ENCODE peak calls at places on chromosomes 4 and X, in four cellular contexts. One of them, this sample, is unnamed.

GRCh38 chr4:54433686-54434085 is 204.6 kb downstream of the PDGFRA start:
- DNase-seq in HCT116: peak
- DNase-seq in NB4: peak
- DNase-seq in lower leg skin: no peak
- DNase-seq in this sample: peak

GRCh38 chrX:104253567-104254441 is 929 bp downstream of the ESX1 start:
- DNase-seq in NB4: no peak
- DNase-seq in lower leg skin: no peak
- DNase-seq in HCT116: no peak
- DNase-seq in this sample: peak

GRCh38 chr4:2783790-2784189 is 9.1 kb upstream of the SH3BP2 start:
- DNase-seq in HCT116: no peak
- DNase-seq in lower leg skin: no peak
- DNase-seq in NB4: no peak
- DNase-seq in this sample: no peak

GRCh38 chrX:24153796-24154189 is 4.3 kb downstream of the ZFX start:
- DNase-seq in NB4: no peak
- DNase-seq in lower leg skin: no peak
- DNase-seq in HCT116: no peak
- DNase-seq in this sample: peak

GRCh38 chrX:86914569-86914968 is 603.0 kb upstream of the KLHL4 start:
- DNase-seq in lower leg skin: no peak
- DNase-seq in HCT116: no peak
- DNase-seq in NB4: no peak
- DNase-seq in this sample: no peak

GRCh38 chr4:65028592-65028991 is 619.3 kb upstream of the TECRL start:
- DNase-seq in HCT116: no peak
- DNase-seq in lower leg skin: no peak
- DNase-seq in NB4: no peak
- DNase-seq in this sample: no peak

GRCh38 chr4:189046642-189047041 is 894.0 kb upstream of the FRG1 start:
- DNase-seq in HCT116: no peak
- DNase-seq in lower leg skin: no peak
- DNase-seq in NB4: no peak
- DNase-seq in this sample: no peak

GRCh38 chr4:2865381-2865780 is 21.7 kb downstream of the ADD1 start:
- DNase-seq in NB4: no peak
- DNase-seq in lower leg skin: no peak
- DNase-seq in HCT116: no peak
- DNase-seq in this sample: no peak

GRCh38 chr4:3767569-3768288 is 1.5 kb downstream of the ADRA2C start:
- DNase-seq in NB4: no peak
- DNase-seq in lower leg skin: no peak
- DNase-seq in HCT116: no peak
- DNase-seq in this sample: peak

GRCh38 chrX:72080150-72080549 is 51.6 kb downstream of the RTL5 start:
- DNase-seq in lower leg skin: no peak
- DNase-seq in HCT116: no peak
- DNase-seq in NB4: peak
- DNase-seq in this sample: no peak

GRCh38 chr4:76216521-76216920 is 2.9 kb upstream of the SCARB2 start:
- DNase-seq in lower leg skin: no peak
- DNase-seq in HCT116: no peak
- DNase-seq in NB4: no peak
- DNase-seq in this sample: no peak

GRCh38 chr4:76216975-76217814 is 3.6 kb upstream of the SCARB2 start:
- DNase-seq in lower leg skin: no peak
- DNase-seq in NB4: no peak
- DNase-seq in HCT116: no peak
- DNase-seq in this sample: no peak

GRCh38 chr4:76214269-76214628 is 625 bp upstream of the SCARB2 start:
- DNase-seq in NB4: no peak
- DNase-seq in HCT116: no peak
- DNase-seq in lower leg skin: no peak
- DNase-seq in this sample: peak

GRCh38 chr4:76213415-76214268 is at the start of gene SCARB2:
- DNase-seq in lower leg skin: peak
- DNase-seq in NB4: peak
- DNase-seq in HCT116: peak
- DNase-seq in this sample: peak

DNA sequence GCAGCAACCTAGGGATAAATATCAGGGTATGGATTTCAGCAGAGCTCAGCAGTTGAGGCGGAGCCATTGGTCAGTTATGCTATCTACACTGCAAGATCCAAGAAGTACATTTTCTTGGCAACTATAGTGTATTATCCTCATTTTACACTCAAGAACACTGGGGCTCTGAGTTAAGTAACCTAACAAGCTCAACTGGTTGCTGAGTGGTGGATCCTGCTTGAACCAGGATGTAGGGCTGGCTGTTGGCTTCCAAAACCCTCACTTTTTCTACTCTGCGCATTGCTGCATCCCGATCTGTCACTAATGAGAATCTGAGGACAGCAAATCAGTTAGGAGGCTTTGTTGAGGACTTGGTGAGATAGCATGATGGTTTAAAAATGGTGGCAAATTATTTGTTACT is 1.5 kb upstream of the SCARB2 start:
- DNase-seq in HCT116: no peak
- DNase-seq in lower leg skin: no peak
- DNase-seq in NB4: no peak
- DNase-seq in this sample: peak
- TF ChIP-seq POLR2A in HCT116: no peak
- TF ChIP-seq POLR2A in lower leg skin: no peak
- TF ChIP-seq POLR2A in NB4: no peak
- TF ChIP-seq POLR2A in this sample: peak

DNA sequence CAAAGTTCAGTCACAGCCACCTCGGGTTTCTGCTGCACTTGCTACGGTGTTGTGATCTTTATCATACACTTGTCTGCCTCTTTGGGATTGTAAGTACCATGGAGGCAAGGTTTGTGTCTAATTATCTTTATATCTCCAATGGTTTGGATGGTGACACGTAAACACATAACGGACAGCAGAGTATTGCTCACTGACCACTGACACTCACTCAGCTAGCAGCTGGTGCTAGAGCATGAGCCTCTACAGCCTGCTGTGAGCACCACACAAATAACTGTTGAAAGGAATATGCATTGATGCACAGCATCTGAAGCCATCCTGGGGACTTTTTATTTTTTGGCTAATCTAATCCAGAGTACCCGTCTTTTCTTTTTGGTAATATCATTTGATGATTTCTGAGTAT is 156.0 kb downstream of the DCLK2 start:
- DNase-seq in HCT116: no peak
- DNase-seq in lower leg skin: no peak
- DNase-seq in NB4: no peak
- DNase-seq in this sample: no peak
- TF ChIP-seq POLR2A in HCT116: no peak
- TF ChIP-seq POLR2A in lower leg skin: no peak
- TF ChIP-seq POLR2A in NB4: no peak
- TF ChIP-seq POLR2A in this sample: no peak

DNA sequence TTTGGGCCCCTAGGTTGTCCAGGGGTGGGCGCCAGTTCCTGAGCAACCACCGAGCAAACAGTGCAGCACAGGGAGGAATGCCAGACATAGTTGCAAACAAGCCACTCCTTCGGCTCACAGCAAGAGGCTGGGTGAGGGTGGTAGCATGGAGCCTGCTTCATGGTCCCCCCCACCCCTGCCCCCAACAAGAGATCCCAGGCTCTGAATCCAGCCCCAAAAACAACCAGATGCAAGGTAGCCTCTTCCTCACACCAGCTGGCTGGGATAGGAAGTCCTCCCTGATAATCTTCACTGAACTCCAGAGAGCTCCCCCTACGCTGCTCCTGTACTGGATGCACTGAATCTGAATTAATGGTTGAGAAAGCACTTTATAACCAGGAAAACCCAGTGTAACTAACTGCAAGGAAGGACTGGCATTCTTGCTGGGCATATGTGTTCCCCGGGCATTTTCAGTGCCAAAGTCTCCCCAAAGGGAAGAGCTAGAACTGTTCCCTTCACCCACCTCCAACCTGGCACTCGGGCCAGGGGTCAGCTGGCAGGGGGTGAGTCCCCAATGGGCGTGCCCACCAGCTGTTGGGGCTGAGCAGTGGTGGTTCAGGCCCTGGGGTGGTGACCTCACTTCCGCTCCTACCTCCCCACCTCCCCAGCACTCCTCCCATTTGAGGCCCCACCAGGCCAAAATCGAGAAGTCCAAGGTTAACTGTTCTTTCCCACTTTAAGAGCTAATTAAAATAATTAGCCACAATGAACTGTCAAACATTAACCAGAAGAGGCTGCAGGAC is 1.5 kb downstream of the ELF4 start:
- DNase-seq in NB4: peak
- DNase-seq in lower leg skin: no peak
- DNase-seq in HCT116: no peak
- DNase-seq in this sample: peak
- TF ChIP-seq POLR2A in NB4: no peak
- TF ChIP-seq POLR2A in lower leg skin: no peak
- TF ChIP-seq POLR2A in HCT116: no peak
- TF ChIP-seq POLR2A in this sample: no peak

DNA sequence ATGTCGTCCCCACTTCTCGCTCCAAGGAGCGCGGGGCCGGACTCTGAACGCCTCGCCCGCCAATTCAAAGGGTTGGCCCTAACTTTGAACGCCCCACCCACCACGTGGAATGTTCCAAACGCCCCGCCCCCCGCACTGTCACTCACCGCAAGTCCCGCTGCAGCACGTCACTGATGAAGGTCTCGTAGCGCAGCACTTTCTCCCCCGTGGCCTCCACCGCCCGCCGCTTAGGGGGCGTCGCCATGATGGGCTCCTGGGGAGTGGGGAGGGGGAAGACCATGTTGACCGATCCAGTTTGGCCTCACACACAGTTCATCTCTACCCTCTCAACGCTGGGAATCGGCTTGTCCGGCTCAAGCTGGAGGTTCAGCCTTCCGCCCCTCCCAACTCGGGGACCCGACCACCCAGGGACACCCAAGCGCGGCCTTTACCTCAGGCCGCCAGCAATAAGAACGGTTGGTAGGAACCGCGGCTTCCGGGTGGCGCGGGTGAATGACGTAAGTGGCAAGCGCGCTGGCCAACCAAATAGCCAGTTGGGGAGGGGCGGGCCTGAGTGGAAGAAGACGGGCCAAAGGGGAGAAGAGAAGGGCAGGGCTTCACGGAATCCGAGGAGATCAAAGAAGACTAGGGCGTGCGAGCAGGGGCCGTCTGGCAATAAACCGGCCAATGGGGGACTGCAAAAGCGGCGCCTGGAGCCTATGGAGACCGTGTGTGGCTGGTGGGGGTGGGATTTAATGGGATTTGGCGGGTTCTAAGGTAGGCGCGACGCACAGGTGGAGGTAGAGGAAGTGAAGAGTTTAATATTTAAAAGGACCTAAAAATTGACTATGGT is at the start of gene UXT:
- DNase-seq in NB4: peak
- DNase-seq in HCT116: peak
- DNase-seq in lower leg skin: peak
- DNase-seq in this sample: peak
- TF ChIP-seq POLR2A in NB4: peak
- TF ChIP-seq POLR2A in HCT116: peak
- TF ChIP-seq POLR2A in lower leg skin: no peak
- TF ChIP-seq POLR2A in this sample: peak

GRCh38 chrX:10429908-10430307 is 190.5 kb downstream of the MID1 start:
- DNase-seq in HCT116: no peak
- DNase-seq in lower leg skin: no peak
- DNase-seq in NB4: no peak
- DNase-seq in this sample: no peak
- TF ChIP-seq POLR2A in HCT116: no peak
- TF ChIP-seq POLR2A in lower leg skin: no peak
- TF ChIP-seq POLR2A in NB4: no peak
- TF ChIP-seq POLR2A in this sample: no peak

DNA sequence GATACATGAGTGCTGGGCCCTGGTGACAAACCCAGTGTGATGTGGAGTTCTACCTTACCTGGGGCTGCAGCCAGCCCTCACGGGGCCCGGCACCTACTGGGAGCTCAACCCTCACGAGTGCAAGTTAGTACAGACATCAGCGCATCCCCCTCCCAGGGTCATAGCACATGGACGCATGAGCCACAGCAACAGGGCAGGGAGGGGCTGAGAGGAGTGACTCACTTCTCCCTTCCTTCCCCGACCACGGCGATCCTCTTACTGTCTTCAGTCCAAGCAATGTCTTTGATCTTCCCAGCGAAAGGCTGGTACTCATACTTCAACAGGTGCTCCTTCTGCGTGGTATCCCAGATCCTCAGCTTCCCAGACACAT is 17.8 kb downstream of the WDR1 start:
- DNase-seq in NB4: peak
- DNase-seq in lower leg skin: no peak
- DNase-seq in HCT116: peak
- DNase-seq in this sample: no peak
- TF ChIP-seq POLR2A in NB4: no peak
- TF ChIP-seq POLR2A in lower leg skin: no peak
- TF ChIP-seq POLR2A in HCT116: no peak
- TF ChIP-seq POLR2A in this sample: no peak

DNA sequence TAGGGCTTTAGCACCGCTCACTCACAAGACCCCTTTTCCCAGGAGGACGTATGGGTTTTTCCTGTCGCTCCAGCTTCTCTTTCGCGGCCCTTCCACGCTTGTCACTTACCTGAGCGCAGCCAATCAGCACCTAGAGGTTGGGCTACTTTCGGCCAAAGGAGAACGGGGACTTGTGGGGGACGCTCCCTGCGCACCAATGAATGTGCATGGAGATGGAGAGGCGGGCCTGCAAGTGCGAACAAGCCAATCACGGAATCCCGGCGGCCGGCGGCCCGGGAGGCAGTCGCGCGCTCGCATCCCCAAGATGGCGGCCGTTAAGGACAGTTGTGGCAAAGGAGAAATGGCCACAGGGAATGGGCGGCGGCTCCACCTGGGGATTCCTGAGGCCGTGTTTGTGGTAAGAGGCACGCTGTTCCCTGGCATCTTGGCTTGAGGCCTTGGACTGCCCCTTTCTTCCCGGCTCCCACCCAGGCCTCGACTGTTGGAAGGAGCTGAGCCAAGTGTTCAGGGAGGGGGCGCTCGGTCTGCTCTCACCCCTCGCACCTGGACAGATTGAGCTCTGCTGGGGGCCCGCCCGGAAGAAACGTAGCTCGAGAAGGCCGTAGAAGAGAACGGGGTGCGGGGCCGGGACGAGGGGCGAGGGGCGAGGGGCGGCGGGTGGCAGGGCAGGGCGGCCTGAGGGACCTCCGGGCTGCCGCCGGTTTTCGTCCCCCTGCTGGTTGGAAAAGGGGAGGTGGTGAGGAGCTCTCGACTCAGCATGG is at the start of gene VBP1:
- DNase-seq in lower leg skin: peak
- DNase-seq in NB4: peak
- DNase-seq in HCT116: peak
- DNase-seq in this sample: peak
- TF ChIP-seq POLR2A in lower leg skin: no peak
- TF ChIP-seq POLR2A in NB4: peak
- TF ChIP-seq POLR2A in HCT116: no peak
- TF ChIP-seq POLR2A in this sample: peak

This sample was measured in erythroblast.